ENCODE peak calls at places on chromosomes 5 and 9, in four cellular contexts. R, S, M and C are unnamed samples.

GRCh38 chr5:31916327-31916726 is 257.8 kb downstream of the GOLPH3 start:
- DNase-seq in R (no peak), S (no peak), M (no peak), C (no peak)

GRCh38 chr5:114361724-114362196 is at the start of gene KCNN2:
- DNase-seq in M (no peak), S (peak), R (peak), C (peak)

GRCh38 chr9:35909687-35910612 is 660 bp downstream of the SPAAR start:
- DNase-seq in S (no peak), R (no peak), M (no peak), C (no peak)

GRCh38 chr9:133792721-133793470 is 54.7 kb upstream of the SARDH start:
- DNase-seq in S (peak), M (peak), R (peak), C (peak)

GRCh38 chr9:134376386-134377142 is 50.3 kb downstream of the RXRA start:
- DNase-seq in S (no peak), M (no peak), R (no peak), C (no peak)

GRCh38 chr5:179818746-179819295 is 1.9 kb upstream of the SQSTM1 start:
- DNase-seq in S (peak), R (peak), M (peak), C (peak)

GRCh38 chr5:149464796-149465489 is 85.9 kb upstream of the IL17B start:
- DNase-seq in M (no peak), S (no peak), R (peak), C (no peak)

GRCh38 chr5:4614088-4614487 is 526.0 kb upstream of the ADAMTS16 start:
- DNase-seq in S (no peak), M (no peak), R (no peak), C (no peak)

GRCh38 chr5:138647261-138647788 is 72.1 kb upstream of the HSPA9 start:
- DNase-seq in S (no peak), R (no peak), M (no peak), C (peak)